ENCODE peak calls at places on chromosomes 3 and 15, in five cellular contexts. Q is fibroblast of lung, U is psoas muscle, E is Peyer's patch, X is cardiac fibroblast. J is an unnamed sample.

GRCh38 chr15:98916826-98917225 is 90.8 kb downstream of the PGPEP1L start:
- DNase-seq in Q (no peak), U (no peak), E (no peak), X (no peak), J (no peak)

GRCh38 chr15:71596672-71597071 is 213.7 kb upstream of the NR2E3 start:
- DNase-seq in Q (peak), U (peak), E (no peak), X (no peak), J (no peak)

GRCh38 chr3:155390361-155390760 is 96.9 kb upstream of the STRIT1 start:
- DNase-seq in Q (no peak), U (no peak), E (no peak), X (no peak), J (no peak)

GRCh38 chr3:158802399-158803023 is 657 bp downstream of the MFSD1 start:
- DNase-seq in Q (no peak), U (no peak), E (peak), X (no peak), J (no peak)

GRCh38 chr3:195580733-195581443 is 2.9 kb downstream of the APOD start:
- DNase-seq in Q (peak), U (no peak), E (no peak), X (peak), J (no peak)

GRCh38 chr3:136151219-136151618 is 44.9 kb downstream of the MSL2 start:
- DNase-seq in Q (peak), U (no peak), E (no peak), X (no peak), J (no peak)

GRCh38 chr3:128343287-128344045 is 123.2 kb downstream of the DNAJB8 start:
- DNase-seq in Q (peak), U (no peak), E (peak), X (peak), J (peak)

GRCh38 chr15:77964193-77964592 is 113.3 kb downstream of the TBC1D2B start:
- DNase-seq in Q (no peak), U (no peak), E (no peak), X (no peak), J (no peak)

GRCh38 chr15:73928241-73928579 is 1.9 kb downstream of the LOXL1 start:
- DNase-seq in Q (no peak), U (no peak), E (no peak), X (no peak), J (no peak)
- H3K4me3 ChIP-seq in Q (peak), U (peak), E (peak), X (peak), J (peak)

DNA sequence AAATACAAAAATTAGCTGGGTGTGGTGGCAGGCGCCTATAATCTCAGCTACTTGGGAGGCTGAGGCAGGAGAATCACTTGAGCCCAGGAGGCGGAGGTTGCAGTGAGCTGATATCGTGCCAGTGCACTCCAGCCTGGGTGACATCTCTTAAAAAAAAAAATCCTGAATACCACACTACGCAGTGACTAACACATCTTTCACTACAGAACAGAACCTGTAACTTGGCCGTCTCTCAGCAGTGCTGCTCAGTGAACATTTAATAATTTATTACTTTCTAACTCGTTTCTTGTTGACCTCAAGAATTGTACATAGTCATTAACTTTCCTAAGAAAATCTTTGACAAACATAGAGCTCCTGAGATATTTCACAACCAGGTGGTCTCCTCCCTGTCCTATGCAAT is 3.8 kb downstream of the GREM1 start:
- DNase-seq in Q (no peak), U (no peak), E (no peak), X (peak), J (no peak)
- H3K4me3 ChIP-seq in Q (no peak), U (no peak), E (no peak), X (no peak), J (no peak)

GRCh38 chr3:46559030-46559704 is 6.9 kb downstream of the LRRC2 start:
- DNase-seq in Q (no peak), U (no peak), E (no peak), X (no peak), J (no peak)
- H3K4me3 ChIP-seq in Q (no peak), U (peak), E (no peak), X (no peak), J (no peak)

DNA sequence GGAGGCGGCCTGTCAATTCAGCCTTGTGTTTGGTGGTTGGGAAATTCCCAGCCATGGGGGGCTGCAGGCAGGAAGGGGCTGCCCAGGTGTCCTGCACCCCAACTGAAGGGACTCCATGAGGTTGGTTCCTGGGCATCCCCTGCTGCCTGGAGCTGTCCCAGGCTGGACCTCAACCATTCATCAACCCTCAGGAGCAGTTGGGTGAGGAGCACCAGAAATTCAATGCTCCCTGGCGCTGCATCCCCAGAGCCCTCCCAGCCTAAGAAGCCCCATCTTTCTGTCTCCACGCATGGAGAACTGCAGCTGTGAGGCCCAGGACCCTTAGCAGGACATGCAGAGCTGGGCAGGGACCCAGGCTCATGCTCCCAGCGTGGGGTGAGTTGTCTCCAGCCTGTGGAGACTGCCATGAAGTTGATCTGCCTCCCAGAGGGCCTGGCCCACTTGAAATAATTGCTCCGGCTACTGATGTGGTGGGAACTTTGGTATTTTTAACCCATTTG is 8.0 kb upstream of the SEMA3B start:
- DNase-seq in Q (no peak), U (no peak), E (no peak), X (no peak), J (no peak)
- H3K4me3 ChIP-seq in Q (peak), U (peak), E (no peak), X (no peak), J (peak)

GRCh38 chr3:24242012-24242698 is 252.5 kb downstream of the THRB start:
- DNase-seq in Q (peak), U (no peak), E (no peak), X (peak), J (no peak)
- H3K4me3 ChIP-seq in Q (no peak), U (no peak), E (no peak), X (no peak), J (no peak)

GRCh38 chr3:40044487-40044886 is 235.1 kb downstream of the MYRIP start:
- DNase-seq in Q (no peak), U (no peak), E (no peak), X (peak), J (peak)
- H3K4me3 ChIP-seq in Q (no peak), U (no peak), E (no peak), X (no peak), J (no peak)

DNA sequence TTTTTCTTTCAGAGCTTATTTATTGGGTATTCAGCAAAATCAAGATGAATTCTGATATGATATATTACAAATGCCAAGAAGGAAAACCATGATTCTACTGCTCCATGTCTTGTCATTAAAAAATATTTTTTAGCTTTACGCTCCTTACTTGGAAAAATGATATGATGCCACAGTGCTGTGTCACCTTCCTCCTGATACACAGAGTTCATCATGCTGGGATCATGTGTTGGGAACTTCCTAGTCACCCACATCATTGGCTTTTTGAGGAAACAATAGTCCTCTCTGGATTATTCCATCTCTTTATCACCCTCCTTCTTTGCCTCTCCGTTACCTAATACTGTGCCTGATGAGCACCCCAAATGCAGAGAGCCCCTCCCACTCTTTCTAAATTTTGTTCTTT is 94.3 kb upstream of the PFN2 start:
- DNase-seq in Q (no peak), U (no peak), E (no peak), X (no peak), J (no peak)
- H3K4me3 ChIP-seq in Q (no peak), U (no peak), E (no peak), X (no peak), J (no peak)

J was measured in BJ.